ENCODE peak calls at places on chromosomes 6 and 20, in nine cellular contexts. Q, O, R, E, S, H, K, I and F are unnamed samples.

GRCh38 chr20:38609828-38610227 is 8.2 kb downstream of the ARHGAP40 start:
- DNase-seq in Q (no peak), O (no peak), R (no peak), E (no peak), S (no peak), H (no peak), K (no peak), I (no peak), F (no peak)

GRCh38 chr6:17602888-17603287 is 2.8 kb downstream of the FAM8A1 start:
- DNase-seq in Q (no peak), O (no peak), R (no peak), E (no peak), S (no peak), H (no peak), K (no peak), I (no peak), F (no peak)

GRCh38 chr6:111483736-111484654 is 977 bp upstream of the REV3L start:
- DNase-seq in Q (peak), O (peak), R (peak), E (peak), S (peak), H (peak), K (peak), I (peak), F (peak)

GRCh38 chr20:63387917-63388316 is 26.8 kb upstream of the CHRNA4 start:
- DNase-seq in Q (no peak), O (no peak), R (no peak), E (no peak), S (no peak), H (no peak), K (no peak), I (no peak), F (no peak)

GRCh38 chr20:48010623-48011022 is 225.3 kb upstream of the SULF2 start:
- DNase-seq in Q (no peak), O (no peak), R (no peak), E (no peak), S (no peak), H (no peak), K (no peak), I (no peak), F (no peak)

GRCh38 chr6:47681201-47681990 is 17.0 kb upstream of the ADGRF4 start:
- DNase-seq in Q (no peak), O (no peak), R (no peak), E (no peak), S (no peak), H (no peak), K (no peak), I (no peak), F (no peak)

GRCh38 chr20:23003916-23004315 is 31.2 kb upstream of the SSTR4 start:
- DNase-seq in Q (no peak), O (no peak), R (no peak), E (no peak), S (no peak), H (no peak), K (no peak), I (no peak), F (no peak)

GRCh38 chr6:136524339-136524935 is 25.8 kb downstream of the MAP7 start:
- DNase-seq in Q (no peak), O (no peak), R (no peak), E (no peak), S (no peak), H (no peak), K (no peak), I (no peak), F (no peak)

GRCh38 chr20:63877755-63878470 is 12.8 kb downstream of the TPD52L2 start:
- DNase-seq in Q (no peak), O (no peak), R (no peak), E (peak), S (no peak), H (no peak), K (no peak), I (no peak), F (no peak)

GRCh38 chr6:45783716-45784115 is 231.9 kb downstream of the CLIC5 start:
- DNase-seq in Q (no peak), O (no peak), R (no peak), E (no peak), S (no peak), H (no peak), K (no peak), I (no peak), F (no peak)

GRCh38 chr6:80174931-80175572 is 68.6 kb downstream of the BCKDHB start:
- DNase-seq in Q (no peak), O (no peak), R (no peak), E (no peak), S (no peak), H (no peak), K (no peak), I (no peak), F (no peak)

GRCh38 chr6:89930789-89931188 is 36.5 kb downstream of the GJA10 start:
- DNase-seq in Q (no peak), O (no peak), R (no peak), E (no peak), S (no peak), H (no peak), K (no peak), I (no peak), F (no peak)

GRCh38 chr6:21971540-21971939 is 325.3 kb downstream of the PRL start:
- DNase-seq in Q (no peak), O (no peak), R (no peak), E (no peak), S (no peak), H (no peak), K (no peak), I (no peak), F (no peak)

GRCh38 chr20:38842558-38842981 is 37.1 kb downstream of the PPP1R16B start:
- DNase-seq in Q (no peak), O (no peak), R (no peak), E (no peak), S (no peak), H (no peak), K (no peak), I (peak), F (no peak)

GRCh38 chr6:52389626-52390360 is 27.8 kb downstream of the PAQR8 start:
- DNase-seq in Q (no peak), O (peak), R (peak), E (no peak), S (no peak), H (peak), K (no peak), I (peak), F (no peak)

GRCh38 chr6:7267521-7268091 is 45.4 kb downstream of the SSR1 start:
- DNase-seq in Q (peak), O (peak), R (no peak), E (no peak), S (no peak), H (peak), K (peak), I (peak), F (peak)

GRCh38 chr20:64244281-64244805 is 11.2 kb upstream of the PCMTD2 start:
- DNase-seq in Q (no peak), O (no peak), R (no peak), E (no peak), S (no peak), H (no peak), K (peak), I (peak), F (peak)

GRCh38 chr6:98156580-98156979 is 677.8 kb upstream of the POU3F2 start:
- DNase-seq in Q (no peak), O (no peak), R (no peak), E (no peak), S (no peak), H (no peak), K (no peak), I (no peak), F (no peak)
- TF ChIP-seq POLR2A in Q (no peak), O (no peak), R (no peak), E (no peak), S (no peak), H (no peak), K (no peak), I (no peak), F (no peak)

GRCh38 chr6:41723936-41724637 is 11.3 kb downstream of the TFEB start:
- DNase-seq in Q (no peak), O (no peak), R (no peak), E (no peak), S (no peak), H (no peak), K (no peak), I (no peak), F (no peak)

GRCh38 chr6:41723178-41723935 is 12.1 kb downstream of the TFEB start:
- DNase-seq in Q (peak), O (peak), R (no peak), E (peak), S (no peak), H (no peak), K (peak), I (peak), F (peak)

GRCh38 chr6:41727705-41728072 is 7.7 kb downstream of the TFEB start:
- DNase-seq in Q (no peak), O (no peak), R (no peak), E (no peak), S (no peak), H (no peak), K (no peak), I (no peak), F (no peak)

GRCh38 chr6:41726876-41727275 is 8.5 kb downstream of the TFEB start:
- DNase-seq in Q (no peak), O (no peak), R (no peak), E (no peak), S (no peak), H (no peak), K (no peak), I (no peak), F (no peak)

DNA sequence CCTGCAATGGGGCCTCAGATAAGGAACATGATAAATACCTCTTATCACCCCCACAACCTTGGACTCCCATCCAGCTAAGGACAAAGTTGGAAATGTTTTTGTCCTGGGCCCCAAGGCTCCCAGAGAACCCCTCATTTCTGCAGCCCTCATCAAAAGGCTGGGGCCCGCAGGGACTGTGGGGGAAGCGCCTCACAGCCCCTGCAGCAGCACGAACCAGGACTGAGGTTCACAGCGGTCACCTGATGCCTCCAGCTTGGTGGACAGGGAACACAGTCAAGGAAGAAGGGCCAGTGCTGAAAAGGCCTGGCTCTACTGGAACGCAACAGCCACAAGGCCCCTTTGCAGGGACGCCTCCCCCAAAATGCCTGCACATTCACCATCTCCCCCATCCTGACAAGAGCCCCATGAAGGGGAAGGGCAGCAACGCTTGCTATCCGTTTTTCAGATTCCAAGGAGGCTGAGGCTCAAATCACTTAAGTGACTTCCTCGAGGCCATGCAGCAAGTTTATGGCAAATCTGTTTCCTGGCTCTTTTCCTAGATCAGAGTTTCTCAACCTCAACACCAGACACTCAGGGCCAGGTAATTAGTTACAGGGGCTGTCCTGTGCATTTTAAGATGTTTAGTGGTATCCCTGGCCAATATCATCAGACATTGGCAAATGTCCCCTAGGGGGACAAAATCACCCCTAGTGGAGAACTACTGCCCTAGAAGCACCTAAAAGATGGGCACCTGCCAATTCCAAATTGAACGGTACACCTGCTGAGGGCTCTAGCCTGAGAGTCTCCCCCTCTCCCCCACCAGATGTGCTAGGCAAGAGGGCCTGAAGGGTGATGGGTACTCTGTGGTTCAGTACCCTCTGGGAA is 10.5 kb downstream of the TFEB start:
- DNase-seq in Q (no peak), O (no peak), R (no peak), E (no peak), S (no peak), H (no peak), K (no peak), I (no peak), F (no peak)
- H3K4me3 ChIP-seq in Q (no peak), O (no peak), R (peak), E (peak), S (no peak), H (no peak), K (no peak), I (no peak), F (no peak)

GRCh38 chr20:18466574-18466893 is 296 bp downstream of the DZANK1 start:
- DNase-seq in Q (peak), O (no peak), R (no peak), E (no peak), S (no peak), H (no peak), K (no peak), I (no peak), F (no peak)

GRCh38 chr20:18465536-18466200 is 1.2 kb downstream of the DZANK1 start:
- DNase-seq in Q (peak), O (no peak), R (no peak), E (no peak), S (no peak), H (no peak), K (no peak), I (no peak), F (no peak)

GRCh38 chr20:18466894-18467678 is at the start of the genes DZANK1 and POLR3F:
- DNase-seq in Q (peak), O (peak), R (peak), E (peak), S (peak), H (peak), K (peak), I (peak), F (peak)
- TF ChIP-seq POLR2A in Q (peak), O (no peak), R (no peak), E (peak), S (peak), H (peak), K (no peak), I (no peak), F (no peak)

GRCh38 chr20:41454250-41454649 is 87.6 kb upstream of the EMILIN3 start:
- DNase-seq in Q (no peak), O (no peak), R (no peak), E (no peak), S (no peak), H (no peak), K (no peak), I (no peak), F (no peak)
- H3K4me3 ChIP-seq in Q (no peak), O (no peak), R (no peak), E (no peak), S (no peak), H (no peak), K (no peak), I (no peak), F (no peak)

DNA sequence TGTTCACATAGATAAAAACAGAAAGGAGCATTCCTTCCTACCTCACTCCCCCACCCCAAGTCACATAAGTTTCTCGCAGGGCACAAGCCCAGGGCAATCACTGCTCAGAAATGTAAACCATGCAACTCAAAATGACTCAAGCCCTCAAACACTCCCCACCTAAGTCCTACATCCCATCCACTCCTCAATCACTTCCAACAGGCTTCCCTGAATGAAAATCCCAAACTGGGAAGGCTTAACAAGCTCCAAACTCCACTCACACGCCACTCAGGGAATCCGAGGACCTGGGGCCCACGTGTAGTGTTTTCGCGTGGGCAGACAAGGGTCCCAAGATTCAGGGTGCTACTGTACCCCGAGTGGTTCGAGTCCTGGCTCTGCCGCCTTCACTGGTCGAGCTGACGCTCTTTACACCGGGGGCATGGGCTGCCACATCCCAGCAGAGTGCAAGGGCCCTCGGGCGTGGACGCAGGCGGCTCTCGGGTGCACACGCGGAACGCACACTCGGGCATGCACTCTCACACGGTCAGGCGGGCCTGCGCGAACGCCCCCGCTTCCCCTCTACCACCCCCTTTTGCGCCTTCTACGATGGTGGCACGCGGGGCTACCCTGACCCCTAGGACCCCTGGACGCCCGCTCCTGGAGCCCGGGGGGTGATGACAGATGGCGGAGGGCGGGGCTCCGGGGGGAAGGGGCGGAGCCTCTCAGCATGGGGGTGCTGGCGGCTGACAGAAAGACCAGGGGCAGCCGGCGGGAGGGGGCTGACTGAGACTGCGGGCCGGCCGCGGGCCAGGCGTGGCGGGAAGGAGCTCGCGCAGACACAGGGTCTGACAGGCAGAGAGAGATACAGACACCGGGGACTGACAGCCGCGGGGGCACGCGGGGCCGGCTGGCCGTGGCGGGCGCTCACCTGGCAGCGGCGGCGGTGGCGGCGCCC is 662 bp downstream of the ZHX3 start:
- DNase-seq in Q (peak), O (peak), R (peak), E (peak), S (peak), H (no peak), K (peak), I (peak), F (peak)
- TF ChIP-seq POLR2A in Q (no peak), O (no peak), R (no peak), E (no peak), S (no peak), H (no peak), K (no peak), I (no peak), F (no peak)

GRCh38 chr6:133890941-133891813 is 2.3 kb downstream of the TCF21 start:
- DNase-seq in Q (peak), O (peak), R (peak), E (no peak), S (peak), H (no peak), K (no peak), I (peak), F (no peak)

GRCh38 chr6:133891814-133892443 is 3.0 kb downstream of the TCF21 start:
- DNase-seq in Q (no peak), O (no peak), R (no peak), E (no peak), S (no peak), H (no peak), K (no peak), I (no peak), F (no peak)

GRCh38 chr6:133887478-133887877 is 1.4 kb upstream of the TCF21 start:
- DNase-seq in Q (no peak), O (no peak), R (no peak), E (no peak), S (no peak), H (no peak), K (no peak), I (no peak), F (no peak)

GRCh38 chr6:133889557-133890301 is 816 bp downstream of the TCF21 start:
- DNase-seq in Q (no peak), O (peak), R (peak), E (no peak), S (peak), H (no peak), K (no peak), I (no peak), F (no peak)

GRCh38 chr6:133888931-133889556 is at the start of gene TCF21:
- DNase-seq in Q (no peak), O (peak), R (peak), E (no peak), S (peak), H (no peak), K (no peak), I (peak), F (no peak)
- H3K4me3 ChIP-seq in Q (no peak), O (peak), R (peak), E (peak), S (peak), H (no peak), K (peak), I (peak), F (no peak)

DNA sequence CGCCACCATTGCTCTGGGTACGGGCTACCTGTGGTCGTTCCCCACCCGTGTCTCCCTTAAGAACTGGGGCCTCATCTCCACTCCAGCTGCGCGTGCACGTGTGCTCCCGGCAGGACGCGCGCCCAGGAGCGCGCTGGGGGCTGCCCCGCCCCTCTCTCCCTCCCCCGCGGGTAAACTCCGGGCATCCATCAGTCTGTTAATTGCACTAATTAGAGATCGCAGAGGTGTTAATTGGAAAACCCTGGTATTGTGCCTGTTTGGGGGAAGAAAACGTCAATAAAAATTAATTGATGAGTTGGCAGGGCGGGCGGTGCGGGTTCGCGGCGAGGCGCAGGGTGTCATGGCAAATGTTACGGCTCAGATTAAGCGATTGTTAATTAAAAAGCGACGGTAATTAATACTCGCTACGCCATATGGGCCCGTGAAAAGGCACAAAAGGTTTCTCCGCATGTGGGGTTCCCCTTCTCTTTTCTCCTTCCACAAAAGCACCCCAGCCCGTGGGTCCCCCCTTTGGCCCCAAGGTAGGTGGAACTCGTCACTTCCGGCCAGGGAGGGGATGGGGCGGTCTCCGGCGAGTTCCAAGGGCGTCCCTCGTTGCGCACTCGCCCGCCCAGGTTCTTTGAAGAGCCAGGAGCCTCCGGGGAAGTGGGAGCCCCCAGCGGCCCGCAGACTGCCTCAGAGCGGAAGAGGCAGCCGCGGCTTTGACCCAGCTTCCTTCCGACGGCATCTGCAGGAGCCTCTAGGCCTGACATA is 14.4 kb downstream of the FOXP4 start:
- DNase-seq in Q (no peak), O (peak), R (no peak), E (no peak), S (peak), H (no peak), K (no peak), I (peak), F (no peak)
- TF ChIP-seq POLR2A in Q (no peak), O (no peak), R (no peak), E (no peak), S (peak), H (no peak), K (no peak), I (no peak), F (no peak)